ENCODE peak calls at places on chromosomes 6 and 20, in ten cellular contexts. One of them, this sample, is unnamed.

GRCh38 chr6:137011406-137011805 is 33.4 kb downstream of the IL20RA start:
- DNase-seq in T-helper 9 cell: no peak
- DNase-seq in stromal cell of bone marrow: no peak
- DNase-seq in Daoy: no peak
- DNase-seq in caudate nucleus: no peak
- DNase-seq in WTC11: no peak
- DNase-seq in HT-29: no peak
- DNase-seq in AG09319: no peak
- DNase-seq in T47D: no peak
- DNase-seq in myocyte: no peak
- DNase-seq in this sample: no peak

GRCh38 chr6:168196385-168196860 is 117.4 kb upstream of the FRMD1 start:
- DNase-seq in caudate nucleus: no peak
- DNase-seq in myocyte: no peak
- DNase-seq in HT-29: peak; percentile 31
- DNase-seq in T-helper 9 cell: no peak
- DNase-seq in WTC11: no peak
- DNase-seq in T47D: peak; percentile 78
- DNase-seq in stromal cell of bone marrow: no peak
- DNase-seq in AG09319: no peak
- DNase-seq in Daoy: no peak
- DNase-seq in this sample: peak; percentile 99

GRCh38 chr6:37482356-37483292 is 17.1 kb downstream of the CCDC167 start:
- DNase-seq in stromal cell of bone marrow: no peak
- DNase-seq in myocyte: no peak
- DNase-seq in WTC11: no peak
- DNase-seq in T-helper 9 cell: no peak
- DNase-seq in AG09319: no peak
- DNase-seq in Daoy: no peak
- DNase-seq in caudate nucleus: no peak
- DNase-seq in T47D: no peak
- DNase-seq in HT-29: no peak
- DNase-seq in this sample: no peak

GRCh38 chr20:20573797-20574196 is 138.6 kb downstream of the RALGAPA2 start:
- DNase-seq in stromal cell of bone marrow: no peak
- DNase-seq in HT-29: no peak
- DNase-seq in T-helper 9 cell: no peak
- DNase-seq in AG09319: no peak
- DNase-seq in myocyte: no peak
- DNase-seq in caudate nucleus: no peak
- DNase-seq in T47D: peak; percentile 66
- DNase-seq in WTC11: no peak
- DNase-seq in Daoy: no peak
- DNase-seq in this sample: peak; percentile 70

GRCh38 chr6:90658497-90658896 is 71.6 kb upstream of the MAP3K7 start:
- DNase-seq in stromal cell of bone marrow: no peak
- DNase-seq in T47D: no peak
- DNase-seq in caudate nucleus: no peak
- DNase-seq in HT-29: no peak
- DNase-seq in AG09319: no peak
- DNase-seq in T-helper 9 cell: no peak
- DNase-seq in Daoy: no peak
- DNase-seq in myocyte: no peak
- DNase-seq in WTC11: no peak
- DNase-seq in this sample: no peak

GRCh38 chr6:158697798-158698197 is 47.9 kb downstream of the SYTL3 start:
- DNase-seq in stromal cell of bone marrow: peak; percentile 41
- DNase-seq in myocyte: peak; percentile 50
- DNase-seq in T47D: no peak
- DNase-seq in Daoy: no peak
- DNase-seq in WTC11: no peak
- DNase-seq in HT-29: no peak
- DNase-seq in T-helper 9 cell: no peak
- DNase-seq in AG09319: no peak
- DNase-seq in caudate nucleus: no peak
- DNase-seq in this sample: no peak

GRCh38 chr6:36627141-36627540 is 33.0 kb downstream of the SRSF3 start:
- DNase-seq in T-helper 9 cell: no peak
- DNase-seq in stromal cell of bone marrow: no peak
- DNase-seq in WTC11: no peak
- DNase-seq in AG09319: no peak
- DNase-seq in HT-29: no peak
- DNase-seq in Daoy: no peak
- DNase-seq in caudate nucleus: no peak
- DNase-seq in myocyte: no peak
- DNase-seq in T47D: no peak
- DNase-seq in this sample: no peak

GRCh38 chr6:159977242-159978214 is 8.6 kb downstream of the IGF2R start:
- DNase-seq in stromal cell of bone marrow: no peak
- DNase-seq in myocyte: peak; percentile 57
- DNase-seq in WTC11: no peak
- DNase-seq in caudate nucleus: no peak
- DNase-seq in T-helper 9 cell: no peak
- DNase-seq in Daoy: peak; percentile 44
- DNase-seq in HT-29: no peak
- DNase-seq in T47D: peak; percentile 33
- DNase-seq in AG09319: no peak
- DNase-seq in this sample: peak; percentile 61

GRCh38 chr20:41005361-41005729 is 23.3 kb upstream of the TOP1 start:
- DNase-seq in myocyte: peak; percentile 88
- DNase-seq in HT-29: peak; percentile 100
- DNase-seq in T-helper 9 cell: no peak
- DNase-seq in T47D: peak; percentile 87
- DNase-seq in AG09319: peak; percentile 82
- DNase-seq in caudate nucleus: no peak
- DNase-seq in WTC11: no peak
- DNase-seq in Daoy: peak; percentile 91
- DNase-seq in stromal cell of bone marrow: peak; percentile 89
- DNase-seq in this sample: peak; percentile 74

GRCh38 chr20:47271216-47271615 is 85.3 kb downstream of the ZMYND8 start:
- DNase-seq in Daoy: no peak
- DNase-seq in stromal cell of bone marrow: no peak
- DNase-seq in AG09319: no peak
- DNase-seq in HT-29: no peak
- DNase-seq in T-helper 9 cell: no peak
- DNase-seq in myocyte: no peak
- DNase-seq in T47D: no peak
- DNase-seq in caudate nucleus: no peak
- DNase-seq in WTC11: no peak
- DNase-seq in this sample: no peak

GRCh38 chr6:164085552-164086325 is 671.2 kb downstream of the QKI start:
- DNase-seq in stromal cell of bone marrow: peak; percentile 91
- DNase-seq in HT-29: no peak
- DNase-seq in T-helper 9 cell: no peak
- DNase-seq in caudate nucleus: peak; percentile 87
- DNase-seq in AG09319: no peak
- DNase-seq in myocyte: peak; percentile 81
- DNase-seq in Daoy: peak; percentile 76
- DNase-seq in T47D: no peak
- DNase-seq in WTC11: no peak
- DNase-seq in this sample: no peak

GRCh38 chr6:37160922-37161778 is 8.8 kb upstream of the PIM1 start:
- DNase-seq in T-helper 9 cell: no peak
- DNase-seq in stromal cell of bone marrow: peak; percentile 63
- DNase-seq in myocyte: peak; percentile 35
- DNase-seq in Daoy: no peak
- DNase-seq in T47D: no peak
- DNase-seq in AG09319: no peak
- DNase-seq in caudate nucleus: no peak
- DNase-seq in WTC11: no peak
- DNase-seq in HT-29: no peak
- DNase-seq in this sample: peak; percentile 44

GRCh38 chr6:89944826-89945407 is 50.6 kb downstream of the GJA10 start:
- DNase-seq in HT-29: no peak
- DNase-seq in WTC11: no peak
- DNase-seq in T47D: peak; percentile 13
- DNase-seq in myocyte: no peak
- DNase-seq in Daoy: no peak
- DNase-seq in T-helper 9 cell: no peak
- DNase-seq in stromal cell of bone marrow: no peak
- DNase-seq in caudate nucleus: no peak
- DNase-seq in AG09319: no peak
- DNase-seq in this sample: no peak

GRCh38 chr6:131379951-131380350 is 193.1 kb upstream of the ARG1 start:
- DNase-seq in AG09319: no peak
- DNase-seq in WTC11: no peak
- DNase-seq in T-helper 9 cell: no peak
- DNase-seq in Daoy: peak; percentile 60
- DNase-seq in T47D: no peak
- DNase-seq in caudate nucleus: no peak
- DNase-seq in HT-29: no peak
- DNase-seq in myocyte: peak; percentile 73
- DNase-seq in stromal cell of bone marrow: peak; percentile 86
- DNase-seq in this sample: no peak

GRCh38 chr6:101847690-101848089 is 454.2 kb downstream of the GRIK2 start:
- DNase-seq in HT-29: no peak
- DNase-seq in myocyte: no peak
- DNase-seq in Daoy: no peak
- DNase-seq in AG09319: no peak
- DNase-seq in stromal cell of bone marrow: no peak
- DNase-seq in T-helper 9 cell: no peak
- DNase-seq in T47D: no peak
- DNase-seq in WTC11: no peak
- DNase-seq in caudate nucleus: no peak
- DNase-seq in this sample: no peak

GRCh38 chr20:56893206-56893605 is 264.1 kb downstream of the TFAP2C start:
- DNase-seq in Daoy: peak; percentile 53
- DNase-seq in WTC11: peak; percentile 54
- DNase-seq in myocyte: no peak
- DNase-seq in stromal cell of bone marrow: no peak
- DNase-seq in T47D: peak; percentile 76
- DNase-seq in AG09319: no peak
- DNase-seq in HT-29: no peak
- DNase-seq in caudate nucleus: no peak
- DNase-seq in T-helper 9 cell: no peak
- DNase-seq in this sample: no peak

GRCh38 chr6:112040933-112041332 is 13.0 kb upstream of the CCN6 start:
- DNase-seq in myocyte: no peak
- DNase-seq in WTC11: no peak
- DNase-seq in caudate nucleus: no peak
- DNase-seq in HT-29: no peak
- DNase-seq in T-helper 9 cell: no peak
- DNase-seq in Daoy: peak; percentile 65
- DNase-seq in T47D: no peak
- DNase-seq in AG09319: no peak
- DNase-seq in stromal cell of bone marrow: no peak
- DNase-seq in this sample: no peak

GRCh38 chr6:142359271-142359960 is 57.6 kb downstream of the ADGRG6 start:
- DNase-seq in caudate nucleus: no peak
- DNase-seq in AG09319: no peak
- DNase-seq in HT-29: no peak
- DNase-seq in stromal cell of bone marrow: no peak
- DNase-seq in T47D: no peak
- DNase-seq in T-helper 9 cell: no peak
- DNase-seq in Daoy: no peak
- DNase-seq in myocyte: no peak
- DNase-seq in WTC11: no peak
- DNase-seq in this sample: peak; percentile 72

GRCh38 chr6:3455121-3455489 is 1.7 kb downstream of the SLC22A23 start:
- DNase-seq in T-helper 9 cell: peak; percentile 27
- DNase-seq in myocyte: no peak
- DNase-seq in caudate nucleus: no peak
- DNase-seq in Daoy: no peak
- DNase-seq in WTC11: no peak
- DNase-seq in stromal cell of bone marrow: no peak
- DNase-seq in HT-29: no peak
- DNase-seq in AG09319: no peak
- DNase-seq in T47D: peak; percentile 41
- DNase-seq in this sample: no peak

GRCh38 chr6:11217360-11218076 is 14.9 kb downstream of the NEDD9 start:
- DNase-seq in HT-29: peak; percentile 97
- DNase-seq in myocyte: no peak
- DNase-seq in stromal cell of bone marrow: no peak
- DNase-seq in Daoy: peak; percentile 50
- DNase-seq in caudate nucleus: no peak
- DNase-seq in AG09319: no peak
- DNase-seq in T-helper 9 cell: no peak
- DNase-seq in WTC11: no peak
- DNase-seq in T47D: no peak
- DNase-seq in this sample: peak; percentile 77

GRCh38 chr20:59831901-59832240 is 101.6 kb downstream of the SYCP2 start:
- DNase-seq in stromal cell of bone marrow: no peak
- DNase-seq in HT-29: no peak
- DNase-seq in myocyte: no peak
- DNase-seq in caudate nucleus: no peak
- DNase-seq in WTC11: no peak
- DNase-seq in T47D: no peak
- DNase-seq in AG09319: no peak
- DNase-seq in T-helper 9 cell: no peak
- DNase-seq in Daoy: no peak
- DNase-seq in this sample: no peak

GRCh38 chr6:40779399-40779798 is 192.2 kb upstream of the LRFN2 start:
- DNase-seq in T-helper 9 cell: no peak
- DNase-seq in myocyte: peak; percentile 9
- DNase-seq in stromal cell of bone marrow: peak; percentile 62
- DNase-seq in WTC11: no peak
- DNase-seq in caudate nucleus: no peak
- DNase-seq in HT-29: no peak
- DNase-seq in Daoy: peak; percentile 68
- DNase-seq in T47D: no peak
- DNase-seq in AG09319: peak; percentile 11
- DNase-seq in this sample: no peak

GRCh38 chr6:89840538-89840937 is 10.9 kb downstream of the CASP8AP2 start:
- DNase-seq in WTC11: no peak
- DNase-seq in T-helper 9 cell: no peak
- DNase-seq in myocyte: no peak
- DNase-seq in caudate nucleus: no peak
- DNase-seq in T47D: no peak
- DNase-seq in AG09319: no peak
- DNase-seq in stromal cell of bone marrow: no peak
- DNase-seq in Daoy: peak; percentile 7
- DNase-seq in HT-29: peak; percentile 16
- DNase-seq in this sample: no peak

GRCh38 chr6:170149681-170150589 is 140.9 kb downstream of the DLL1 start:
- DNase-seq in WTC11: no peak
- DNase-seq in AG09319: no peak
- DNase-seq in Daoy: no peak
- DNase-seq in HT-29: no peak
- DNase-seq in caudate nucleus: no peak
- DNase-seq in stromal cell of bone marrow: no peak
- DNase-seq in T-helper 9 cell: no peak
- DNase-seq in T47D: no peak
- DNase-seq in myocyte: no peak
- DNase-seq in this sample: no peak

GRCh38 chr6:36508532-36508931 is 38.7 kb downstream of the STK38 start:
- DNase-seq in caudate nucleus: no peak
- DNase-seq in T-helper 9 cell: no peak
- DNase-seq in myocyte: no peak
- DNase-seq in stromal cell of bone marrow: no peak
- DNase-seq in T47D: no peak
- DNase-seq in AG09319: no peak
- DNase-seq in Daoy: no peak
- DNase-seq in HT-29: no peak
- DNase-seq in WTC11: no peak
- DNase-seq in this sample: no peak

GRCh38 chr6:119322715-119323350 is 26.7 kb downstream of the MAN1A1 start:
- DNase-seq in stromal cell of bone marrow: no peak
- DNase-seq in Daoy: no peak
- DNase-seq in HT-29: no peak
- DNase-seq in WTC11: no peak
- DNase-seq in T-helper 9 cell: peak; percentile 5
- DNase-seq in myocyte: no peak
- DNase-seq in caudate nucleus: no peak
- DNase-seq in T47D: no peak
- DNase-seq in AG09319: no peak
- DNase-seq in this sample: no peak